ENCODE peak calls at places on chromosomes 12 and 14, in seven cellular contexts. One of them, this sample, is unnamed.

GRCh38 chr14:64209428-64210165 is 84.6 kb downstream of the ESR2 start:
- DNase-seq in AG04450: no peak
- DNase-seq in stimulated activated CD8-positive, alpha-beta memory T cell treated with anti-CD3 and anti-CD28 coated beads, Interleukin-7, amount 100 ng/mL, for 1 hour: no peak
- DNase-seq in EL: no peak
- DNase-seq in cardiac muscle cell: peak; percentile 77
- DNase-seq in tibial nerve: no peak
- DNase-seq in Peyer's patch: no peak
- DNase-seq in this sample: no peak

GRCh38 chr12:46342562-46343033 is 30.0 kb downstream of the SLC38A2 start:
- DNase-seq in AG04450: no peak
- DNase-seq in stimulated activated CD8-positive, alpha-beta memory T cell treated with anti-CD3 and anti-CD28 coated beads, Interleukin-7, amount 100 ng/mL, for 1 hour: peak; percentile 9
- DNase-seq in EL: peak; percentile 53
- DNase-seq in cardiac muscle cell: peak; percentile 59
- DNase-seq in tibial nerve: no peak
- DNase-seq in Peyer's patch: no peak
- DNase-seq in this sample: peak; percentile 67

GRCh38 chr12:12323606-12324005 is 26.4 kb downstream of the MANSC1 start:
- DNase-seq in AG04450: no peak
- DNase-seq in stimulated activated CD8-positive, alpha-beta memory T cell treated with anti-CD3 and anti-CD28 coated beads, Interleukin-7, amount 100 ng/mL, for 1 hour: no peak
- DNase-seq in EL: peak; percentile 75
- DNase-seq in cardiac muscle cell: no peak
- DNase-seq in tibial nerve: no peak
- DNase-seq in Peyer's patch: no peak
- DNase-seq in this sample: no peak

GRCh38 chr12:22865822-22866221 is 240.9 kb downstream of the ETNK1 start:
- DNase-seq in AG04450: no peak
- DNase-seq in stimulated activated CD8-positive, alpha-beta memory T cell treated with anti-CD3 and anti-CD28 coated beads, Interleukin-7, amount 100 ng/mL, for 1 hour: no peak
- DNase-seq in EL: no peak
- DNase-seq in cardiac muscle cell: no peak
- DNase-seq in tibial nerve: no peak
- DNase-seq in Peyer's patch: no peak
- DNase-seq in this sample: no peak

GRCh38 chr14:30193791-30194407 is 266.3 kb upstream of the PRKD1 start:
- DNase-seq in AG04450: peak; percentile 87
- DNase-seq in stimulated activated CD8-positive, alpha-beta memory T cell treated with anti-CD3 and anti-CD28 coated beads, Interleukin-7, amount 100 ng/mL, for 1 hour: no peak
- DNase-seq in EL: peak; percentile 94
- DNase-seq in cardiac muscle cell: peak; percentile 95
- DNase-seq in tibial nerve: no peak
- DNase-seq in Peyer's patch: no peak
- DNase-seq in this sample: no peak

GRCh38 chr12:94229902-94230301 is 81.5 kb downstream of the PLXNC1 start:
- DNase-seq in AG04450: no peak
- DNase-seq in stimulated activated CD8-positive, alpha-beta memory T cell treated with anti-CD3 and anti-CD28 coated beads, Interleukin-7, amount 100 ng/mL, for 1 hour: no peak
- DNase-seq in EL: no peak
- DNase-seq in cardiac muscle cell: no peak
- DNase-seq in tibial nerve: no peak
- DNase-seq in Peyer's patch: no peak
- DNase-seq in this sample: no peak

GRCh38 chr12:93518725-93519124 is 51.4 kb downstream of the MRPL42 start:
- DNase-seq in AG04450: peak; percentile 38
- DNase-seq in stimulated activated CD8-positive, alpha-beta memory T cell treated with anti-CD3 and anti-CD28 coated beads, Interleukin-7, amount 100 ng/mL, for 1 hour: no peak
- DNase-seq in EL: peak; percentile 36
- DNase-seq in cardiac muscle cell: peak; percentile 33
- DNase-seq in tibial nerve: no peak
- DNase-seq in Peyer's patch: no peak
- DNase-seq in this sample: no peak

GRCh38 chr12:6337958-6338406 is 3.9 kb downstream of the TNFRSF1A start:
- DNase-seq in AG04450: no peak
- DNase-seq in stimulated activated CD8-positive, alpha-beta memory T cell treated with anti-CD3 and anti-CD28 coated beads, Interleukin-7, amount 100 ng/mL, for 1 hour: no peak
- DNase-seq in EL: no peak
- DNase-seq in cardiac muscle cell: peak; percentile 52
- DNase-seq in tibial nerve: no peak
- DNase-seq in Peyer's patch: no peak
- DNase-seq in this sample: no peak

GRCh38 chr12:14828896-14829295 is 14.4 kb downstream of the ART4 start:
- DNase-seq in AG04450: no peak
- DNase-seq in stimulated activated CD8-positive, alpha-beta memory T cell treated with anti-CD3 and anti-CD28 coated beads, Interleukin-7, amount 100 ng/mL, for 1 hour: no peak
- DNase-seq in EL: no peak
- DNase-seq in cardiac muscle cell: no peak
- DNase-seq in tibial nerve: no peak
- DNase-seq in Peyer's patch: no peak
- DNase-seq in this sample: no peak

GRCh38 chr14:90968025-90968424 is 92.4 kb downstream of the RPS6KA5 start:
- DNase-seq in AG04450: no peak
- DNase-seq in stimulated activated CD8-positive, alpha-beta memory T cell treated with anti-CD3 and anti-CD28 coated beads, Interleukin-7, amount 100 ng/mL, for 1 hour: no peak
- DNase-seq in EL: peak; percentile 31
- DNase-seq in cardiac muscle cell: peak; percentile 67
- DNase-seq in tibial nerve: no peak
- DNase-seq in Peyer's patch: no peak
- DNase-seq in this sample: no peak

GRCh38 chr12:21330682-21331253 is 3.9 kb downstream of the SLCO1A2 start:
- DNase-seq in AG04450: no peak
- DNase-seq in stimulated activated CD8-positive, alpha-beta memory T cell treated with anti-CD3 and anti-CD28 coated beads, Interleukin-7, amount 100 ng/mL, for 1 hour: no peak
- DNase-seq in EL: peak; percentile 8
- DNase-seq in cardiac muscle cell: no peak
- DNase-seq in tibial nerve: no peak
- DNase-seq in Peyer's patch: no peak
- DNase-seq in this sample: no peak

GRCh38 chr12:49298160-49298559 is 3.2 kb downstream of the PRPH start:
- DNase-seq in AG04450: no peak
- DNase-seq in stimulated activated CD8-positive, alpha-beta memory T cell treated with anti-CD3 and anti-CD28 coated beads, Interleukin-7, amount 100 ng/mL, for 1 hour: no peak
- DNase-seq in EL: no peak
- DNase-seq in cardiac muscle cell: no peak
- DNase-seq in tibial nerve: no peak
- DNase-seq in Peyer's patch: no peak
- DNase-seq in this sample: no peak

GRCh38 chr14:51353901-51354300 is 113.9 kb downstream of the TMX1 start:
- DNase-seq in AG04450: no peak
- DNase-seq in stimulated activated CD8-positive, alpha-beta memory T cell treated with anti-CD3 and anti-CD28 coated beads, Interleukin-7, amount 100 ng/mL, for 1 hour: no peak
- DNase-seq in EL: no peak
- DNase-seq in cardiac muscle cell: no peak
- DNase-seq in tibial nerve: no peak
- DNase-seq in Peyer's patch: no peak
- DNase-seq in this sample: no peak

GRCh38 chr12:31369712-31370521 is 44.0 kb upstream of the SINHCAF start:
- DNase-seq in AG04450: no peak
- DNase-seq in stimulated activated CD8-positive, alpha-beta memory T cell treated with anti-CD3 and anti-CD28 coated beads, Interleukin-7, amount 100 ng/mL, for 1 hour: no peak
- DNase-seq in EL: peak; percentile 67
- DNase-seq in cardiac muscle cell: peak; percentile 87
- DNase-seq in tibial nerve: peak; percentile 19
- DNase-seq in Peyer's patch: no peak
- DNase-seq in this sample: peak; percentile 75

GRCh38 chr12:122471324-122472226 is 29.2 kb downstream of the ZCCHC8 start:
- DNase-seq in AG04450: peak; percentile 59
- DNase-seq in stimulated activated CD8-positive, alpha-beta memory T cell treated with anti-CD3 and anti-CD28 coated beads, Interleukin-7, amount 100 ng/mL, for 1 hour: no peak
- DNase-seq in EL: peak; percentile 73
- DNase-seq in cardiac muscle cell: peak; percentile 85
- DNase-seq in tibial nerve: no peak
- DNase-seq in Peyer's patch: no peak
- DNase-seq in this sample: peak; percentile 22

GRCh38 chr12:106030210-106031175 is 108.3 kb downstream of the NUAK1 start:
- DNase-seq in AG04450: peak; percentile 82
- DNase-seq in stimulated activated CD8-positive, alpha-beta memory T cell treated with anti-CD3 and anti-CD28 coated beads, Interleukin-7, amount 100 ng/mL, for 1 hour: no peak
- DNase-seq in EL: peak; percentile 96
- DNase-seq in cardiac muscle cell: peak; percentile 97
- DNase-seq in tibial nerve: no peak
- DNase-seq in Peyer's patch: no peak
- DNase-seq in this sample: no peak

GRCh38 chr12:69290545-69291277 is 51.3 kb downstream of the CPSF6 start:
- DNase-seq in AG04450: peak; percentile 44
- DNase-seq in stimulated activated CD8-positive, alpha-beta memory T cell treated with anti-CD3 and anti-CD28 coated beads, Interleukin-7, amount 100 ng/mL, for 1 hour: peak; percentile 66
- DNase-seq in EL: peak; percentile 77
- DNase-seq in cardiac muscle cell: peak; percentile 88
- DNase-seq in tibial nerve: peak; percentile 50
- DNase-seq in Peyer's patch: peak; percentile 77
- DNase-seq in this sample: peak; percentile 90

GRCh38 chr14:73755434-73756014 is 41.3 kb upstream of the PNMA1 start:
- DNase-seq in AG04450: no peak
- DNase-seq in stimulated activated CD8-positive, alpha-beta memory T cell treated with anti-CD3 and anti-CD28 coated beads, Interleukin-7, amount 100 ng/mL, for 1 hour: no peak
- DNase-seq in EL: peak; percentile 29
- DNase-seq in cardiac muscle cell: no peak
- DNase-seq in tibial nerve: no peak
- DNase-seq in Peyer's patch: peak; percentile 83
- DNase-seq in this sample: peak; percentile 55

GRCh38 chr14:104957146-104958113 is 20.7 kb downstream of the AHNAK2 start:
- DNase-seq in AG04450: no peak
- DNase-seq in stimulated activated CD8-positive, alpha-beta memory T cell treated with anti-CD3 and anti-CD28 coated beads, Interleukin-7, amount 100 ng/mL, for 1 hour: no peak
- DNase-seq in EL: no peak
- DNase-seq in cardiac muscle cell: no peak
- DNase-seq in tibial nerve: no peak
- DNase-seq in Peyer's patch: no peak
- DNase-seq in this sample: no peak

GRCh38 chr14:49306152-49306751 is 279.9 kb downstream of the RPS29 start:
- DNase-seq in AG04450: no peak
- DNase-seq in stimulated activated CD8-positive, alpha-beta memory T cell treated with anti-CD3 and anti-CD28 coated beads, Interleukin-7, amount 100 ng/mL, for 1 hour: no peak
- DNase-seq in EL: peak; percentile 2
- DNase-seq in cardiac muscle cell: peak; percentile 27
- DNase-seq in tibial nerve: no peak
- DNase-seq in Peyer's patch: no peak
- DNase-seq in this sample: no peak

GRCh38 chr12:109387425-109388166 is 39.9 kb downstream of the MYO1H start:
- DNase-seq in AG04450: no peak
- DNase-seq in stimulated activated CD8-positive, alpha-beta memory T cell treated with anti-CD3 and anti-CD28 coated beads, Interleukin-7, amount 100 ng/mL, for 1 hour: no peak
- DNase-seq in EL: peak; percentile 43
- DNase-seq in cardiac muscle cell: peak; percentile 39
- DNase-seq in tibial nerve: no peak
- DNase-seq in Peyer's patch: no peak
- DNase-seq in this sample: no peak

GRCh38 chr12:58814036-58814435 is 106.3 kb downstream of the LRIG3 start:
- DNase-seq in AG04450: no peak
- DNase-seq in stimulated activated CD8-positive, alpha-beta memory T cell treated with anti-CD3 and anti-CD28 coated beads, Interleukin-7, amount 100 ng/mL, for 1 hour: no peak
- DNase-seq in EL: peak; percentile 37
- DNase-seq in cardiac muscle cell: no peak
- DNase-seq in tibial nerve: no peak
- DNase-seq in Peyer's patch: no peak
- DNase-seq in this sample: no peak

GRCh38 chr14:55864890-55865655 is 253.1 kb upstream of the PELI2 start:
- DNase-seq in AG04450: no peak
- DNase-seq in stimulated activated CD8-positive, alpha-beta memory T cell treated with anti-CD3 and anti-CD28 coated beads, Interleukin-7, amount 100 ng/mL, for 1 hour: no peak
- DNase-seq in EL: no peak
- DNase-seq in cardiac muscle cell: no peak
- DNase-seq in tibial nerve: no peak
- DNase-seq in Peyer's patch: no peak
- DNase-seq in this sample: no peak

GRCh38 chr12:116473416-116473815 is 85.8 kb upstream of the MAP1LC3B2 start:
- DNase-seq in AG04450: no peak
- DNase-seq in stimulated activated CD8-positive, alpha-beta memory T cell treated with anti-CD3 and anti-CD28 coated beads, Interleukin-7, amount 100 ng/mL, for 1 hour: no peak
- DNase-seq in EL: no peak
- DNase-seq in cardiac muscle cell: no peak
- DNase-seq in tibial nerve: no peak
- DNase-seq in Peyer's patch: no peak
- DNase-seq in this sample: no peak

GRCh38 chr12:2198088-2198501 is 145.3 kb downstream of the CACNA1C start:
- DNase-seq in AG04450: no peak
- DNase-seq in stimulated activated CD8-positive, alpha-beta memory T cell treated with anti-CD3 and anti-CD28 coated beads, Interleukin-7, amount 100 ng/mL, for 1 hour: no peak
- DNase-seq in EL: peak; percentile 88
- DNase-seq in cardiac muscle cell: peak; percentile 80
- DNase-seq in tibial nerve: no peak
- DNase-seq in Peyer's patch: no peak
- DNase-seq in this sample: no peak

GRCh38 chr12:7176595-7176994 is 12.9 kb upstream of the PEX5 start:
- DNase-seq in AG04450: no peak
- DNase-seq in stimulated activated CD8-positive, alpha-beta memory T cell treated with anti-CD3 and anti-CD28 coated beads, Interleukin-7, amount 100 ng/mL, for 1 hour: no peak
- DNase-seq in EL: no peak
- DNase-seq in cardiac muscle cell: no peak
- DNase-seq in tibial nerve: no peak
- DNase-seq in Peyer's patch: no peak
- DNase-seq in this sample: no peak

GRCh38 chr12:78096909-78097597 is 266.4 kb downstream of the NAV3 start:
- DNase-seq in AG04450: peak; percentile 26
- DNase-seq in stimulated activated CD8-positive, alpha-beta memory T cell treated with anti-CD3 and anti-CD28 coated beads, Interleukin-7, amount 100 ng/mL, for 1 hour: no peak
- DNase-seq in EL: peak; percentile 25
- DNase-seq in cardiac muscle cell: peak; percentile 78
- DNase-seq in tibial nerve: no peak
- DNase-seq in Peyer's patch: no peak
- DNase-seq in this sample: no peak

GRCh38 chr12:29200586-29200985 is 51.5 kb downstream of the FAR2 start:
- DNase-seq in AG04450: no peak
- DNase-seq in stimulated activated CD8-positive, alpha-beta memory T cell treated with anti-CD3 and anti-CD28 coated beads, Interleukin-7, amount 100 ng/mL, for 1 hour: no peak
- DNase-seq in EL: no peak
- DNase-seq in cardiac muscle cell: no peak
- DNase-seq in tibial nerve: no peak
- DNase-seq in Peyer's patch: no peak
- DNase-seq in this sample: no peak

GRCh38 chr12:131836193-131836592 is 8.0 kb downstream of the MMP17 start:
- DNase-seq in AG04450: no peak
- DNase-seq in stimulated activated CD8-positive, alpha-beta memory T cell treated with anti-CD3 and anti-CD28 coated beads, Interleukin-7, amount 100 ng/mL, for 1 hour: no peak
- DNase-seq in EL: no peak
- DNase-seq in cardiac muscle cell: peak; percentile 33
- DNase-seq in tibial nerve: no peak
- DNase-seq in Peyer's patch: peak; percentile 30
- DNase-seq in this sample: no peak

GRCh38 chr12:88958961-88959360 is 378.7 kb upstream of the KITLG start:
- DNase-seq in AG04450: no peak
- DNase-seq in stimulated activated CD8-positive, alpha-beta memory T cell treated with anti-CD3 and anti-CD28 coated beads, Interleukin-7, amount 100 ng/mL, for 1 hour: no peak
- DNase-seq in EL: no peak
- DNase-seq in cardiac muscle cell: no peak
- DNase-seq in tibial nerve: no peak
- DNase-seq in Peyer's patch: no peak
- DNase-seq in this sample: no peak

GRCh38 chr14:92105845-92106094 is 612 bp downstream of the ATXN3 start:
- DNase-seq in AG04450: no peak
- DNase-seq in stimulated activated CD8-positive, alpha-beta memory T cell treated with anti-CD3 and anti-CD28 coated beads, Interleukin-7, amount 100 ng/mL, for 1 hour: no peak
- DNase-seq in EL: peak; percentile 58
- DNase-seq in cardiac muscle cell: no peak
- DNase-seq in tibial nerve: peak; percentile 35
- DNase-seq in Peyer's patch: peak; percentile 59
- DNase-seq in this sample: peak; percentile 38

GRCh38 chr12:542290-543113 is 82.8 kb downstream of the B4GALNT3 start:
- DNase-seq in AG04450: no peak
- DNase-seq in stimulated activated CD8-positive, alpha-beta memory T cell treated with anti-CD3 and anti-CD28 coated beads, Interleukin-7, amount 100 ng/mL, for 1 hour: no peak
- DNase-seq in EL: no peak
- DNase-seq in cardiac muscle cell: no peak
- DNase-seq in tibial nerve: no peak
- DNase-seq in Peyer's patch: no peak
- DNase-seq in this sample: no peak